ENCODE peak calls at places on chromosomes 7 and 10, in six cellular contexts. B is upper lobe of right lung, H is fibroblast of the aortic adventitia, A is type B pancreatic cell, G is GM23338, F is BE2C. Z is an unnamed sample.
A peak's percentile ranks its signal among the peaks of the same experiment; 100 is the strongest.

GRCh38 chr10:11120711-11121110 is 103.0 kb downstream of the CELF2 start:
- DNase-seq in A (no peak), F (no peak), H (no peak), B (no peak), G (no peak), Z (no peak)

GRCh38 chr7:31003721-31004120 is 40.0 kb downstream of the GHRHR start:
- DNase-seq in B (no peak), H (peak; percentile 27), F (no peak), G (no peak), A (no peak), Z (no peak)

GRCh38 chr10:59606551-59606961 is 103.1 kb downstream of the SLC16A9 start:
- DNase-seq in G (no peak), H (peak; percentile 43), B (no peak), A (no peak), F (peak; percentile 54), Z (no peak)

GRCh38 chr10:15378569-15378968 is 7.5 kb upstream of the FAM171A1 start:
- DNase-seq in F (no peak), B (no peak), H (no peak), G (peak; percentile 74), A (no peak), Z (no peak)

GRCh38 chr10:46520941-46521340 is 35.5 kb downstream of the GPRIN2 start:
- DNase-seq in B (peak; percentile 64), A (no peak), F (peak; percentile 52), G (no peak), H (peak; percentile 50), Z (peak; percentile 25)

GRCh38 chr7:644381-645305 is 81.9 kb upstream of the DNAAF5 start:
- DNase-seq in B (peak; percentile 59), A (no peak), H (no peak), G (no peak), F (no peak), Z (no peak)

GRCh38 chr10:77290528-77291155 is 347.0 kb downstream of the KCNMA1 start:
- DNase-seq in G (no peak), B (no peak), F (no peak), A (no peak), H (peak; percentile 51), Z (no peak)

GRCh38 chr10:45444976-45445898 is 71.2 kb downstream of the ALOX5 start:
- DNase-seq in G (no peak), H (no peak), F (no peak), A (no peak), B (no peak), Z (peak; percentile 54)

GRCh38 chr10:33808475-33808874 is 474.0 kb upstream of the NRP1 start:
- DNase-seq in G (no peak), H (no peak), F (no peak), B (no peak), A (no peak), Z (no peak)

GRCh38 chr10:70880077-70880534 is 8.3 kb downstream of the PCBD1 start:
- DNase-seq in H (peak; percentile 86), B (peak; percentile 77), A (no peak), G (peak; percentile 89), F (peak; percentile 85), Z (peak; percentile 76)
- TF ChIP-seq CTCF in H (peak; percentile 89), B (peak; percentile 96), A (peak; percentile 94), G (peak; percentile 95), F (peak; percentile 95), Z (peak; percentile 90)

GRCh38 chr10:29394321-29394932 is 105.6 kb downstream of the LYZL1 start:
- DNase-seq in B (no peak), G (peak; percentile 32), H (no peak), A (no peak), F (no peak), Z (peak; percentile 19)
- TF ChIP-seq CTCF in B (no peak), G (no peak), H (no peak), A (no peak), F (no peak), Z (no peak)

GRCh38 chr10:75189266-75190096 is 21.1 kb upstream of the VDAC2 start:
- DNase-seq in B (no peak), H (no peak), F (no peak), G (no peak), A (no peak), Z (no peak)

GRCh38 chr10:75197066-75197465 is 13.5 kb upstream of the VDAC2 start:
- DNase-seq in A (no peak), G (no peak), B (no peak), F (no peak), H (no peak), Z (no peak)

GRCh38 chr10:75195035-75195763 is 15.4 kb upstream of the VDAC2 start:
- DNase-seq in H (peak; percentile 75), B (no peak), A (no peak), F (no peak), G (no peak), Z (no peak)

GRCh38 chr10:75187961-75188426 is 22.6 kb upstream of the VDAC2 start:
- DNase-seq in A (no peak), F (peak; percentile 49), G (peak; percentile 87), H (peak; percentile 78), B (no peak), Z (peak; percentile 61)

DNA sequence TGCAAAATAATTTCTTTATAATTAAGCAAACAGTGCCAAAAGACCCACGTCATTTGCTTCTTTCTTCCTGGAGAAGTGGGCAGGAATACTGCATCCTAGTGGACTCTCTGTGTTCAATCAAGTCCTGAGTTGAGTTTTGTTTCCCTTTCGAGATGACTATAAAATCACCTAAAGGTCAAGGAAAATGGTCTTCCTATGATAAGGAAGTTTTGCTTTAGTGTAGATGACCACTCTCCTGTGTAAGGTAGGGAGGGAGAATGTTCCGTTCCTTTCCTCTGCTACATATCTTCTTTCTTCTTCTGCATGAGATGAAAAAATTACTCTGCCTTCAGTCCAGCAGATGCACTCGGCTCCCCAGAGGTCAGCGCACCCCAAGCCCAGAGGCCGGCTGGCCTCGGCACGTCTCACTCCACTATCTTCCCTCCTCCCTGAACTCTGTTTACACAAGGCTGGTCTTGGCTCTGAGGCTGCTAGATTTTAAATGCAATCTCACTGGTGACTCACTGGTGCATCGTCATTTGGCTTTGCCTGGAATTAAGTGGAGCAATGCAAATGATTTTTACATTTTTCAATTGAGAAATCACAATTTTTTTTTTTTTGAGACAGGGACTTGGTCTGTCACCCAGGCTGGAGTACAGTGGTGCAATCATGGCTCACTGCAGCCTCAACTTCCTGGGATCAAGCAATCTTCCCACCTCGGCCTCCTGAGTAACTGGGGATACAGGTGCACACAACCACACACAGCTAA is 18.6 kb upstream of the VDAC2 start:
- DNase-seq in B (no peak), A (no peak), H (peak; percentile 97), F (no peak), G (no peak), Z (no peak)
- TF ChIP-seq CTCF in B (peak; percentile 17), A (no peak), H (peak; percentile 37), F (no peak), G (no peak), Z (no peak)

GRCh38 chr7:16450366-16450765 is 15.2 kb downstream of the SOSTDC1 start:
- DNase-seq in F (peak; percentile 31), A (no peak), H (no peak), B (no peak), G (no peak), Z (peak; percentile 27)

GRCh38 chr7:16447867-16448266 is 17.7 kb downstream of the SOSTDC1 start:
- DNase-seq in G (no peak), H (no peak), A (no peak), B (no peak), F (no peak), Z (no peak)

GRCh38 chr7:16446508-16446907 is 19.0 kb downstream of the SOSTDC1 start:
- DNase-seq in G (no peak), A (no peak), H (no peak), F (no peak), B (no peak), Z (no peak)
- TF ChIP-seq CTCF in G (no peak), A (no peak), H (no peak), F (no peak), B (no peak), Z (no peak)

GRCh38 chr10:103478671-103479070 is 369 bp downstream of the CALHM3 start:
- DNase-seq in F (no peak), G (no peak), A (no peak), B (no peak), H (no peak), Z (no peak)

GRCh38 chr10:103479135-103479534 is at the start of gene CALHM3:
- DNase-seq in F (no peak), A (no peak), B (no peak), G (no peak), H (no peak), Z (no peak)

GRCh38 chr10:103475437-103475836 is 3.6 kb downstream of the CALHM3 start:
- DNase-seq in A (no peak), F (no peak), H (no peak), B (no peak), G (no peak), Z (no peak)

GRCh38 chr10:103474077-103474476 is 5.0 kb downstream of the CALHM3 start:
- DNase-seq in F (no peak), H (no peak), B (no peak), A (no peak), G (no peak), Z (no peak)

GRCh38 chr10:103476046-103476768 is 2.8 kb downstream of the CALHM3 start:
- DNase-seq in F (no peak), B (no peak), G (peak; percentile 84), H (no peak), A (no peak), Z (no peak)
- TF ChIP-seq CTCF in F (peak; percentile 32), B (no peak), G (peak; percentile 94), H (no peak), A (no peak), Z (no peak)

GRCh38 chr10:6840093-6840763 is 260.2 kb upstream of the PRKCQ start:
- DNase-seq in F (no peak), A (no peak), G (no peak), H (no peak), B (no peak), Z (no peak)

GRCh38 chr10:6833458-6834011 is 253.5 kb upstream of the PRKCQ start:
- DNase-seq in G (no peak), B (no peak), H (no peak), A (no peak), F (no peak), Z (no peak)

GRCh38 chr10:6840766-6841165 is 260.7 kb upstream of the PRKCQ start:
- DNase-seq in H (peak; percentile 68), B (no peak), A (no peak), G (no peak), F (no peak), Z (no peak)

GRCh38 chr10:6841746-6842145 is 261.7 kb upstream of the PRKCQ start:
- DNase-seq in A (no peak), F (no peak), B (no peak), G (no peak), H (no peak), Z (no peak)

GRCh38 chr10:6838118-6838517 is 258.0 kb upstream of the PRKCQ start:
- DNase-seq in G (peak; percentile 44), H (no peak), A (no peak), B (no peak), F (no peak), Z (no peak)
- TF ChIP-seq CTCF in G (peak; percentile 59), H (no peak), A (peak; percentile 41), B (peak; percentile 33), F (peak; percentile 15), Z (no peak)

GRCh38 chr7:25240340-25240739 is 12.1 kb upstream of the NPVF start:
- DNase-seq in F (no peak), H (peak; percentile 21), B (no peak), G (no peak), A (no peak), Z (no peak)
- TF ChIP-seq CTCF in F (no peak), H (no peak), B (no peak), G (no peak), A (no peak), Z (no peak)

Z was measured in glutamatergic neuron.